ENCODE peak calls at places on chromosomes 5 and 9, in five cellular contexts. One of them, this sample, is unnamed.

GRCh38 chr9:68974901-68975300 is 39.0 kb downstream of the PRKACG start:
- DNase-seq in ELR: no peak
- DNase-seq in SW480: no peak
- DNase-seq in RCC 7860: no peak
- DNase-seq in fibroblast of pulmonary artery: no peak
- DNase-seq in this sample: no peak

GRCh38 chr9:68844196-68844595 is 139.2 kb downstream of the PIP5K1B start:
- DNase-seq in ELR: no peak
- DNase-seq in SW480: no peak
- DNase-seq in RCC 7860: no peak
- DNase-seq in fibroblast of pulmonary artery: no peak
- DNase-seq in this sample: no peak

GRCh38 chr5:159102294-159102934 is 2.7 kb upstream of the EBF1 start:
- DNase-seq in ELR: no peak
- DNase-seq in SW480: no peak
- DNase-seq in RCC 7860: no peak
- DNase-seq in fibroblast of pulmonary artery: no peak
- DNase-seq in this sample: no peak

GRCh38 chr5:103505581-103506305 is 56.8 kb downstream of the NUDT12 start:
- DNase-seq in ELR: peak
- DNase-seq in SW480: no peak
- DNase-seq in RCC 7860: no peak
- DNase-seq in fibroblast of pulmonary artery: peak
- DNase-seq in this sample: no peak

GRCh38 chr9:106828965-106829364 is 34.0 kb upstream of the ZNF462 start:
- DNase-seq in ELR: no peak
- DNase-seq in SW480: no peak
- DNase-seq in RCC 7860: no peak
- DNase-seq in fibroblast of pulmonary artery: no peak
- DNase-seq in this sample: no peak

GRCh38 chr9:103999375-104000062 is 94.6 kb upstream of the SMC2 start:
- DNase-seq in ELR: no peak
- DNase-seq in SW480: no peak
- DNase-seq in RCC 7860: no peak
- DNase-seq in fibroblast of pulmonary artery: no peak
- DNase-seq in this sample: no peak

GRCh38 chr5:145957388-145957787 is 21.0 kb downstream of the SH3RF2 start:
- DNase-seq in ELR: no peak
- DNase-seq in SW480: no peak
- DNase-seq in RCC 7860: no peak
- DNase-seq in fibroblast of pulmonary artery: no peak
- DNase-seq in this sample: no peak

GRCh38 chr5:76542236-76542635 is 81.0 kb downstream of the F2RL2 start:
- DNase-seq in ELR: no peak
- DNase-seq in SW480: no peak
- DNase-seq in RCC 7860: no peak
- DNase-seq in fibroblast of pulmonary artery: no peak
- DNase-seq in this sample: no peak

GRCh38 chr9:104339692-104340091 is 164.4 kb upstream of the OR13F1 start:
- DNase-seq in ELR: peak
- DNase-seq in SW480: no peak
- DNase-seq in RCC 7860: no peak
- DNase-seq in fibroblast of pulmonary artery: no peak
- DNase-seq in this sample: no peak